ENCODE peak calls at places on chromosomes 3 and 15, in eight cellular contexts. One of them, this sample, is unnamed.

GRCh38 chr15:63227689-63228088 is 38.3 kb downstream of the RAB8B start:
- DNase-seq in GM03348: no peak
- DNase-seq in IMR-90: no peak
- DNase-seq in GM13977: no peak
- DNase-seq in NCI-H146: no peak
- DNase-seq in MV-4-11: no peak
- DNase-seq in NCI-H345: no peak
- DNase-seq in globus pallidus: no peak
- DNase-seq in this sample: no peak

GRCh38 chr3:123089611-123090301 is 22.9 kb downstream of the PDIA5 start:
- DNase-seq in MV-4-11: no peak
- DNase-seq in globus pallidus: peak
- DNase-seq in IMR-90: no peak
- DNase-seq in NCI-H146: no peak
- DNase-seq in GM03348: peak
- DNase-seq in GM13977: no peak
- DNase-seq in NCI-H345: no peak
- DNase-seq in this sample: peak

GRCh38 chr3:184259878-184260570 is 1.3 kb downstream of the CAMK2N2 start:
- DNase-seq in IMR-90: peak
- DNase-seq in MV-4-11: peak
- DNase-seq in GM03348: peak
- DNase-seq in NCI-H146: peak
- DNase-seq in globus pallidus: peak
- DNase-seq in NCI-H345: no peak
- DNase-seq in GM13977: peak
- DNase-seq in this sample: peak

GRCh38 chr3:33229947-33230346 is 11.3 kb upstream of the SUSD5 start:
- DNase-seq in MV-4-11: no peak
- DNase-seq in IMR-90: no peak
- DNase-seq in GM03348: no peak
- DNase-seq in globus pallidus: no peak
- DNase-seq in GM13977: no peak
- DNase-seq in NCI-H146: no peak
- DNase-seq in NCI-H345: no peak
- DNase-seq in this sample: no peak

GRCh38 chr3:111598552-111598951 is 3.4 kb upstream of the ZBED2 start:
- DNase-seq in globus pallidus: no peak
- DNase-seq in NCI-H146: no peak
- DNase-seq in IMR-90: no peak
- DNase-seq in NCI-H345: no peak
- DNase-seq in GM13977: no peak
- DNase-seq in GM03348: no peak
- DNase-seq in MV-4-11: no peak
- DNase-seq in this sample: no peak

GRCh38 chr3:5016218-5017161 is 37.3 kb downstream of the BHLHE40 start:
- DNase-seq in IMR-90: peak
- DNase-seq in globus pallidus: no peak
- DNase-seq in NCI-H345: no peak
- DNase-seq in NCI-H146: no peak
- DNase-seq in MV-4-11: peak
- DNase-seq in GM13977: no peak
- DNase-seq in GM03348: peak
- DNase-seq in this sample: no peak

GRCh38 chr3:46892285-46893145 is 15.0 kb downstream of the PTH1R start:
- DNase-seq in GM03348: peak
- DNase-seq in globus pallidus: peak
- DNase-seq in IMR-90: peak
- DNase-seq in NCI-H146: peak
- DNase-seq in GM13977: peak
- DNase-seq in MV-4-11: peak
- DNase-seq in NCI-H345: peak
- DNase-seq in this sample: peak

GRCh38 chr3:11367116-11367781 is 95.1 kb downstream of the ATG7 start:
- DNase-seq in GM03348: peak
- DNase-seq in NCI-H345: no peak
- DNase-seq in MV-4-11: peak
- DNase-seq in NCI-H146: no peak
- DNase-seq in globus pallidus: peak
- DNase-seq in IMR-90: peak
- DNase-seq in GM13977: no peak
- DNase-seq in this sample: no peak

GRCh38 chr3:159821148-159821547 is 167.5 kb upstream of the IL12A start:
- DNase-seq in GM13977: no peak
- DNase-seq in NCI-H345: no peak
- DNase-seq in GM03348: no peak
- DNase-seq in NCI-H146: no peak
- DNase-seq in MV-4-11: no peak
- DNase-seq in IMR-90: no peak
- DNase-seq in globus pallidus: no peak
- DNase-seq in this sample: no peak

GRCh38 chr3:49779378-49780079 is 6.8 kb downstream of the IP6K1 start:
- DNase-seq in GM03348: no peak
- DNase-seq in GM13977: no peak
- DNase-seq in NCI-H146: no peak
- DNase-seq in MV-4-11: no peak
- DNase-seq in globus pallidus: no peak
- DNase-seq in IMR-90: no peak
- DNase-seq in NCI-H345: no peak
- DNase-seq in this sample: no peak

This sample was measured in cerebellar cortex.